ENCODE peak calls at places on chromosome 3, in eight cellular contexts. N is heart left ventricle, A is lung, R is esophagus squamous epithelium, Y is IMR-90, J is A549, W is AG04450, V is tibial artery. S is an unnamed sample.

GRCh38 chr3:127889461-127889863 is 25.6 kb upstream of the KBTBD12 start:
- DNase-seq in N (no peak), A (no peak), R (no peak), Y (peak; percentile 33), J (no peak), W (no peak), V (peak; percentile 57), S (no peak)

GRCh38 chr3:192207239-192207638 is 520.1 kb downstream of the FGF12 start:
- DNase-seq in N (no peak), A (no peak), R (no peak), Y (no peak), J (no peak), W (no peak), V (no peak), S (no peak)

GRCh38 chr3:141941093-141941492 is 64.7 kb downstream of the ATP1B3 start:
- DNase-seq in N (no peak), A (no peak), R (no peak), Y (no peak), J (no peak), W (no peak), V (no peak), S (no peak)

GRCh38 chr3:169813757-169814517 is 1.2 kb upstream of the LRRC34 start:
- DNase-seq in N (no peak), A (peak; percentile 30), R (no peak), Y (no peak), J (no peak), W (no peak), V (no peak), S (no peak)

GRCh38 chr3:22318325-22318724 is 567.3 kb upstream of the ZNF385D start:
- DNase-seq in N (no peak), A (no peak), R (no peak), Y (no peak), J (no peak), W (no peak), V (no peak), S (no peak)

GRCh38 chr3:151394611-151395010 is 10.1 kb upstream of the P2RY12 start:
- DNase-seq in N (no peak), A (no peak), R (no peak), Y (no peak), J (no peak), W (no peak), V (no peak), S (no peak)

GRCh38 chr3:47802734-47803477 is at the start of gene DHX30:
- DNase-seq in N (peak; percentile 94), A (peak; percentile 86), R (no peak), Y (peak; percentile 84), J (peak; percentile 55), W (no peak), V (peak; percentile 86), S (peak; percentile 74)

GRCh38 chr3:46812237-46812791 is 50.9 kb downstream of the MYL3 start:
- DNase-seq in N (peak; percentile 68), A (peak; percentile 72), R (peak; percentile 8), Y (peak; percentile 29), J (peak; percentile 21), W (no peak), V (peak; percentile 54), S (peak; percentile 68)

GRCh38 chr3:183878071-183878470 is 6.6 kb downstream of the PARL start:
- DNase-seq in N (peak; percentile 39), A (no peak), R (no peak), Y (no peak), J (no peak), W (no peak), V (peak; percentile 37), S (no peak)

GRCh38 chr3:23859012-23859743 is 53.4 kb downstream of the UBE2E1 start:
- DNase-seq in N (peak; percentile 42), A (no peak), R (no peak), Y (peak; percentile 39), J (no peak), W (no peak), V (peak; percentile 28), S (peak; percentile 17)

GRCh38 chr3:79011821-79012529 is 755.8 kb downstream of the ROBO1 start:
- DNase-seq in N (no peak), A (no peak), R (no peak), Y (no peak), J (no peak), W (no peak), V (no peak), S (no peak)

DNA sequence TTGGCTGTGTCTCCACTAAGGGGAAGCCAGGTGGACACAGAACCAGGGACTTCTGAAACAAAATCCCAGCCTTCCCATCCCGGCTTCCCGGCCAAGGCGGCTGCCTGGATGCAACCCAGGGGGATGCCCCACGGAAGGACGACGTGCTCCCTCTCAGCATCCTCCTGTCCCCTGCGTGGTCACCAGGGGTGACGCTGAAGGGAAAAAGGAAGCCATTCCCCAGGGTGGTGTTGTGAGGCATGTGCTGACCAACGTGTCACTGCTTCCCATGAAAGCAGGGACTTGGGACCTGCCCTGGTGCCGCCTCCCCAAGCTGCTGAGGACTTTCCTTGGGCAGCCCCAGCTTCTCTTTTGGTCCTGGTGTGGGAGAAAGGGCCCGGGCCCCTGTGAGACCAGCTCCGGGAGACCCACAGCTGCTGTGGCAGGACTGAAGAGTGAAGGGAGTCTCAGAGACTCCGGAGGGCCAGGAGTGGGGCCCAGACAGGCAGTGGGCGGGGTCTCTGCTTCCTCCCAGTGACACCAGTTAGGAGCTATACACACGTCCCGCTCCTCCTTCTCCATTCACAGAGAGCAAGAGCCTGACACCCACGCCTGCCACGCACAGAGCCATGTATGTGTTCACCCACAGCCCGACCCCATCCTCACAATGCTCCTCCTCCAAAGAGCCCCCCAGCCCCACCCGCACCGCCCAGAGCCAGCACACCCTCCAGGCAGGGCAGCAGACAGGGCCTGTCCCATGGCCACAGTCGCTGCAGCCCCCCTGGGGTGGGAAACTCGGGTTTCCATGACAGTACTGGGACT is 139.1 kb downstream of the NUP210 start:
- DNase-seq in N (no peak), A (no peak), R (no peak), Y (no peak), J (no peak), W (no peak), V (no peak), S (no peak)
- H3K27ac ChIP-seq in N (peak overlapping the region; percentile 83), A (peak overlapping the region; percentile 17), R (peak overlapping the region; percentile 54), Y (no peak overlapping the region), J (no peak overlapping the region), W (no peak overlapping the region), V (peak overlapping the region; percentile 51), S (no peak overlapping the region)

DNA sequence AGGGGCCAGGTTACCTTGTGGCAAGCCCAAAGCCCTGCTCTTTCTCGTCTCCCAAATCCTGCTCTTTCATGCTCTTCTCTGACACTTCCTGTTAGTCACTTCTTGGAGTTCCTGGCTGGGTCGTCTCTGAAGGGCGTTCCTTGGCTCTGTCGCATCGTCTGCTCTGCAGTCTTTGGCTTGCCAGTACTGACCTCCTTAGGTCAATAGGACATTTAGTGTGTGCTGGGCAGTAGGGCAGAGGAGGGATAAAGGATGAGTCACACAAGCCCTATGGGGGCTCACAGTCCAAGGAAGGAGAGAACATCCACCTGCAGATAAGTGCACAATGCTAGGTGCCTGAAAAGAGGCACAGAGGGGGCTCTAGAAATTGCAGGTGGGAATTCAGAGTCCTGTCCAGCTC is 87.5 kb downstream of the FAM43A start:
- DNase-seq in N (peak; percentile 65), A (no peak), R (no peak), Y (no peak), J (no peak), W (no peak), V (peak; percentile 32), S (no peak)
- TF ChIP-seq CTCF in N (no peak), A (no peak), R (no peak), Y (no peak), J (no peak), W (no peak), V (no peak), S (no peak)

GRCh38 chr3:146757759-146758158 is 152.6 kb upstream of the PLSCR5 start:
- DNase-seq in N (no peak), A (no peak), R (no peak), Y (no peak), J (no peak), W (no peak), V (no peak), S (no peak)
- H3K27ac ChIP-seq in N (no peak overlapping the region), A (no peak overlapping the region), R (no peak overlapping the region), Y (no peak overlapping the region), J (no peak overlapping the region), W (no peak overlapping the region), V (no peak overlapping the region), S (no peak overlapping the region)

GRCh38 chr3:102526865-102527264 is 92.0 kb downstream of the ZPLD1 start:
- DNase-seq in N (no peak), A (no peak), R (no peak), Y (no peak), J (no peak), W (no peak), V (no peak), S (no peak)

GRCh38 chr3:102531686-102532085 is 96.9 kb downstream of the ZPLD1 start:
- DNase-seq in N (no peak), A (no peak), R (no peak), Y (no peak), J (no peak), W (no peak), V (no peak), S (peak; percentile 4)

GRCh38 chr3:102528727-102529126 is 93.9 kb downstream of the ZPLD1 start:
- DNase-seq in N (no peak), A (no peak), R (no peak), Y (no peak), J (no peak), W (no peak), V (no peak), S (no peak)

GRCh38 chr3:102530443-102531195 is 95.8 kb downstream of the ZPLD1 start:
- DNase-seq in N (no peak), A (no peak), R (no peak), Y (peak; percentile 8), J (no peak), W (no peak), V (no peak), S (peak; percentile 31)

GRCh38 chr3:102529452-102529851 is 94.6 kb downstream of the ZPLD1 start:
- DNase-seq in N (no peak), A (no peak), R (no peak), Y (peak; percentile 7), J (peak; percentile 3), W (peak; percentile 3), V (no peak), S (peak; percentile 15)
- TF ChIP-seq CTCF in N (peak; percentile 16), A (no peak), R (no peak), Y (peak; percentile 21), J (peak; percentile 35), W (peak; percentile 58), V (peak; percentile 14), S (no peak)